ENCODE peak calls at places on chromosomes 6 and 20, in eight cellular contexts. T is H4; U is thyroid gland; L is T-cell; Y is IMR-90; K is stromal cell of bone marrow; Q is Peyer's patch; E is stimulated activated CD8-positive, alpha-beta memory T cell treated with anti-CD3 and anti-CD28 coated beads, Interleukin-4, amount 100 ng/mL, for 24 hours. B is an unnamed sample.

GRCh38 chr20:10536531-10536930 is 101.4 kb downstream of the SLX4IP start:
- DNase-seq in Y (peak; percentile 68), K (no peak), L (no peak), U (peak; percentile 41), E (no peak), T (peak; percentile 40), Q (no peak), B (no peak)

GRCh38 chr6:42045538-42046460 is 4.5 kb upstream of the TAF8 start:
- DNase-seq in U (peak; percentile 99), Y (peak; percentile 73), L (peak; percentile 92), E (peak; percentile 60), Q (peak; percentile 98), T (peak; percentile 77), K (no peak), B (no peak)

GRCh38 chr20:11140359-11140758 is 466.6 kb upstream of the JAG1 start:
- DNase-seq in Q (no peak), L (no peak), E (no peak), Y (peak; percentile 84), U (no peak), K (peak; percentile 93), T (peak; percentile 65), B (no peak)

GRCh38 chr20:46485431-46485830 is 27.9 kb downstream of the ZNF334 start:
- DNase-seq in Y (no peak), K (peak; percentile 2), E (no peak), T (no peak), Q (no peak), U (no peak), L (no peak), B (no peak)

GRCh38 chr6:106729848-106730247 is 100.5 kb downstream of the QRSL1 start:
- DNase-seq in U (no peak), Q (no peak), E (no peak), Y (no peak), L (no peak), K (no peak), T (no peak), B (no peak)

GRCh38 chr6:161710698-161711097 is 436.8 kb upstream of the AGPAT4 start:
- DNase-seq in Q (no peak), Y (no peak), T (no peak), L (no peak), E (no peak), U (no peak), K (no peak), B (no peak)

GRCh38 chr6:125117818-125118217 is 35.8 kb upstream of the TPD52L1 start:
- DNase-seq in U (no peak), Y (no peak), E (no peak), L (no peak), T (no peak), Q (no peak), K (no peak), B (no peak)

GRCh38 chr6:10413850-10414765 is 766 bp downstream of the TFAP2A start:
- DNase-seq in Y (no peak), K (no peak), Q (no peak), E (no peak), U (no peak), T (peak; percentile 64), L (no peak), B (no peak)

GRCh38 chr6:133047706-133048105 is 193.5 kb upstream of the EYA4 start:
- DNase-seq in T (no peak), Q (no peak), U (no peak), L (no peak), Y (no peak), E (no peak), K (no peak), B (no peak)

GRCh38 chr6:112640895-112641294 is 293.8 kb downstream of the RFPL4B start:
- DNase-seq in U (no peak), E (no peak), T (peak; percentile 3), Q (no peak), K (peak; percentile 49), L (no peak), Y (peak; percentile 68), B (no peak)

GRCh38 chr20:11686900-11687543 is 230.7 kb upstream of the BTBD3 start:
- DNase-seq in L (no peak), Q (no peak), Y (peak; percentile 1), T (no peak), U (peak; percentile 65), K (no peak), E (no peak), B (no peak)

GRCh38 chr6:166453651-166454050 is 70.9 kb upstream of the MPC1 start:
- DNase-seq in Q (no peak), Y (no peak), U (no peak), E (no peak), K (no peak), T (no peak), L (no peak), B (no peak)

GRCh38 chr6:106475280-106475679 is 114.8 kb downstream of the CRYBG1 start:
- DNase-seq in L (no peak), U (no peak), T (no peak), Q (no peak), Y (no peak), E (no peak), K (no peak), B (no peak)

GRCh38 chr20:47237715-47238114 is 118.8 kb downstream of the ZMYND8 start:
- DNase-seq in T (no peak), Q (no peak), E (no peak), Y (no peak), L (no peak), U (no peak), K (no peak), B (no peak)

GRCh38 chr6:9195322-9195721 is 760.0 kb upstream of the SLC35B3 start:
- DNase-seq in Y (no peak), U (no peak), E (no peak), L (no peak), T (no peak), Q (no peak), K (no peak), B (no peak)

GRCh38 chr6:150712502-150713252 is 113.0 kb downstream of the PLEKHG1 start:
- DNase-seq in E (no peak), K (no peak), Y (no peak), Q (no peak), T (peak; percentile 9), U (no peak), L (no peak), B (no peak)

GRCh38 chr6:133973109-133973971 is 20.3 kb downstream of the TBPL1 start:
- DNase-seq in Y (peak; percentile 72), K (peak; percentile 46), L (no peak), Q (no peak), E (no peak), U (no peak), T (peak; percentile 33), B (peak; percentile 44)

GRCh38 chr20:63737940-63738686 is 1.5 kb upstream of the SLC2A4RG start:
- DNase-seq in Q (peak; percentile 66), K (no peak), Y (no peak), E (no peak), L (no peak), T (no peak), U (peak; percentile 23), B (no peak)

GRCh38 chr20:60160451-60160850 is 202.2 kb downstream of the CDH26 start:
- DNase-seq in U (no peak), E (no peak), T (no peak), L (no peak), Y (no peak), Q (no peak), K (no peak), B (no peak)

GRCh38 chr20:37901667-37902503 is 1.0 kb upstream of the VSTM2L start:
- DNase-seq in K (peak; percentile 46), T (peak; percentile 67), E (no peak), Y (peak; percentile 60), L (no peak), U (peak; percentile 38), Q (peak; percentile 69), B (peak; percentile 64)

GRCh38 chr6:33118525-33119123 is 42.8 kb downstream of the HLA-DPB1 start:
- DNase-seq in T (peak; percentile 49), Y (peak; percentile 49), L (no peak), U (no peak), K (peak; percentile 25), Q (no peak), E (no peak), B (no peak)

GRCh38 chr6:67885081-67886033 is 749.7 kb upstream of the ADGRB3 start:
- DNase-seq in Y (no peak), Q (no peak), L (no peak), E (no peak), K (no peak), U (no peak), T (no peak), B (no peak)

B was measured in HuH-7.